ENCODE peak calls at places on chromosomes 11 and 22, in five cellular contexts. One of them, this sample, is unnamed. For H3K9me3 and H3K4me1, the result is how much of the 10 kb centered on the place peaks cover.

GRCh38 chr11:14179126-14179820 is 179.7 kb downstream of the RRAS2 start:
- DNase-seq in A549: no peak
- DNase-seq in tibial artery: no peak
- DNase-seq in esophagus squamous epithelium: no peak
- DNase-seq in neural progenitor cell: no peak
- DNase-seq in this sample: no peak

GRCh38 chr11:129258205-129258604 is 66.1 kb upstream of the ARHGAP32 start:
- DNase-seq in esophagus squamous epithelium: no peak
- DNase-seq in tibial artery: no peak
- DNase-seq in A549: no peak
- DNase-seq in neural progenitor cell: peak
- DNase-seq in this sample: no peak

GRCh38 chr22:41380993-41381328 is 781 bp upstream of the TEF start:
- DNase-seq in A549: peak
- DNase-seq in tibial artery: peak
- DNase-seq in neural progenitor cell: no peak
- DNase-seq in esophagus squamous epithelium: no peak
- DNase-seq in this sample: peak

GRCh38 chr11:8382436-8383053 is 118.9 kb upstream of the LMO1 start:
- DNase-seq in tibial artery: no peak
- DNase-seq in esophagus squamous epithelium: no peak
- DNase-seq in neural progenitor cell: no peak
- DNase-seq in A549: no peak
- DNase-seq in this sample: no peak

GRCh38 chr11:130050272-130050671 is 19.4 kb upstream of the APLP2 start:
- DNase-seq in neural progenitor cell: peak
- DNase-seq in esophagus squamous epithelium: no peak
- DNase-seq in tibial artery: no peak
- DNase-seq in A549: no peak
- DNase-seq in this sample: no peak

GRCh38 chr11:126333142-126333541 is 22.3 kb upstream of the ST3GAL4 start:
- DNase-seq in tibial artery: no peak
- DNase-seq in A549: no peak
- DNase-seq in neural progenitor cell: no peak
- DNase-seq in esophagus squamous epithelium: no peak
- DNase-seq in this sample: no peak

GRCh38 chr11:98561877-98562395 is 458.8 kb upstream of the CNTN5 start:
- DNase-seq in A549: no peak
- DNase-seq in tibial artery: no peak
- DNase-seq in esophagus squamous epithelium: no peak
- DNase-seq in neural progenitor cell: no peak
- DNase-seq in this sample: no peak

GRCh38 chr11:59141673-59142460 is 789 bp upstream of the FAM111A start:
- DNase-seq in neural progenitor cell: no peak
- DNase-seq in A549: no peak
- DNase-seq in tibial artery: no peak
- DNase-seq in esophagus squamous epithelium: no peak
- DNase-seq in this sample: no peak

GRCh38 chr11:121467965-121468364 is 15.2 kb upstream of the SORL1-AS1 start:
- DNase-seq in tibial artery: no peak
- DNase-seq in A549: no peak
- DNase-seq in esophagus squamous epithelium: no peak
- DNase-seq in neural progenitor cell: no peak
- DNase-seq in this sample: peak

GRCh38 chr11:45599161-45599943 is 66.1 kb downstream of the CHST1 start:
- DNase-seq in esophagus squamous epithelium: no peak
- DNase-seq in neural progenitor cell: no peak
- DNase-seq in tibial artery: no peak
- DNase-seq in A549: no peak
- DNase-seq in this sample: no peak

GRCh38 chr11:78221396-78222315 is 32.9 kb downstream of the USP35 start:
- DNase-seq in neural progenitor cell: no peak
- DNase-seq in tibial artery: no peak
- DNase-seq in A549: no peak
- DNase-seq in esophagus squamous epithelium: no peak
- DNase-seq in this sample: no peak

GRCh38 chr11:15926071-15926470 is 430.3 kb downstream of the SOX6 start:
- DNase-seq in A549: no peak
- DNase-seq in neural progenitor cell: no peak
- DNase-seq in esophagus squamous epithelium: no peak
- DNase-seq in tibial artery: no peak
- DNase-seq in this sample: no peak

GRCh38 chr11:18235394-18235926 is 1.1 kb downstream of the SAA4 start:
- DNase-seq in esophagus squamous epithelium: no peak
- DNase-seq in neural progenitor cell: peak
- DNase-seq in tibial artery: no peak
- DNase-seq in A549: no peak
- DNase-seq in this sample: no peak

GRCh38 chr11:6932150-6932549 is 5.9 kb downstream of the ZNF215 start:
- DNase-seq in esophagus squamous epithelium: no peak
- DNase-seq in tibial artery: no peak
- DNase-seq in neural progenitor cell: no peak
- DNase-seq in A549: no peak
- DNase-seq in this sample: no peak
- H3K9me3 ChIP-seq in esophagus squamous epithelium: under half
- H3K9me3 ChIP-seq in tibial artery: under half
- H3K9me3 ChIP-seq in neural progenitor cell: under half
- H3K9me3 ChIP-seq in A549: under half
- H3K9me3 ChIP-seq in this sample: under half

GRCh38 chr11:12182650-12183511 is 72.5 kb downstream of the MICAL2 start:
- DNase-seq in neural progenitor cell: no peak
- DNase-seq in A549: peak
- DNase-seq in esophagus squamous epithelium: no peak
- DNase-seq in tibial artery: no peak
- DNase-seq in this sample: peak
- H3K4me1 ChIP-seq in neural progenitor cell: under half
- H3K4me1 ChIP-seq in A549: half or more
- H3K4me1 ChIP-seq in esophagus squamous epithelium: under half
- H3K4me1 ChIP-seq in tibial artery: under half
- H3K4me1 ChIP-seq in this sample: under half

GRCh38 chr11:69984457-69985261 is 93.5 kb upstream of the ANO1 start:
- DNase-seq in neural progenitor cell: peak
- DNase-seq in esophagus squamous epithelium: no peak
- DNase-seq in A549: no peak
- DNase-seq in tibial artery: no peak
- DNase-seq in this sample: no peak

GRCh38 chr11:69983571-69983877 is 94.6 kb upstream of the ANO1 start:
- DNase-seq in tibial artery: no peak
- DNase-seq in A549: no peak
- DNase-seq in esophagus squamous epithelium: no peak
- DNase-seq in neural progenitor cell: no peak
- DNase-seq in this sample: no peak

GRCh38 chr11:69982675-69983570 is 95.2 kb upstream of the ANO1 start:
- DNase-seq in esophagus squamous epithelium: no peak
- DNase-seq in A549: no peak
- DNase-seq in tibial artery: no peak
- DNase-seq in neural progenitor cell: no peak
- DNase-seq in this sample: no peak

GRCh38 chr11:69985331-69985653 is 92.8 kb upstream of the ANO1 start:
- DNase-seq in tibial artery: no peak
- DNase-seq in esophagus squamous epithelium: no peak
- DNase-seq in neural progenitor cell: no peak
- DNase-seq in A549: no peak
- DNase-seq in this sample: no peak

DNA sequence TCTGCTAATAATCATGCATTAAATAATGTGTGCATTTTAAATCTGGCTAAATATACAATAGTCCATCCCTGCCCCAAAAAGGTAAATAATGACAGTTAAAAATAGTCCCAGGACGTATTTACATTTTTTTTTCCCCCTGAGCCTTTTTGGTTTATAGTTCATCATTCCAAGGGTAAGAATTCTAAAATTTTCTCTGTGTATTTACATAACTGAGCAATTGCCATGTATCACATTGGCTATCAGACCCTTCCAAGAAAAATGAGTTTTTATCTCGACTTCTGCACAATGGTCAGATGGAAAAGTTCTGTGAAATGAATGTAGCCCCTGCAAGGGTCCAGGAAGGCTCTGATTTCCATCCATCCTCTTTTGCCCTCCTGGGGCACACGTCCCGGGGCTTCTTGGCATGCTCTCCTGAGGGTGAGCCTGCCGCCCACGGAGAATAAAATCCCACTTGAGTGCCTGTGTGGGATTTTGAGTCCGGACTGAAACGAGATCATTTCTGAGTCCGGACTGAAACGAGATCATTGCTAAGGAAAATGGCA is 94.1 kb upstream of the ANO1 start:
- DNase-seq in esophagus squamous epithelium: no peak
- DNase-seq in tibial artery: no peak
- DNase-seq in neural progenitor cell: no peak
- DNase-seq in A549: no peak
- DNase-seq in this sample: no peak
- H3K27ac ChIP-seq in esophagus squamous epithelium: no peak
- H3K27ac ChIP-seq in tibial artery: peak
- H3K27ac ChIP-seq in neural progenitor cell: no peak
- H3K27ac ChIP-seq in A549: no peak
- H3K27ac ChIP-seq in this sample: no peak

GRCh38 chr22:47382164-47382890 is 619.9 kb downstream of the TBC1D22A start:
- DNase-seq in tibial artery: peak
- DNase-seq in A549: no peak
- DNase-seq in neural progenitor cell: no peak
- DNase-seq in esophagus squamous epithelium: no peak
- DNase-seq in this sample: no peak
- H3K9me3 ChIP-seq in tibial artery: under half
- H3K9me3 ChIP-seq in A549: under half
- H3K9me3 ChIP-seq in neural progenitor cell: under half
- H3K9me3 ChIP-seq in esophagus squamous epithelium: under half
- H3K9me3 ChIP-seq in this sample: under half

DNA sequence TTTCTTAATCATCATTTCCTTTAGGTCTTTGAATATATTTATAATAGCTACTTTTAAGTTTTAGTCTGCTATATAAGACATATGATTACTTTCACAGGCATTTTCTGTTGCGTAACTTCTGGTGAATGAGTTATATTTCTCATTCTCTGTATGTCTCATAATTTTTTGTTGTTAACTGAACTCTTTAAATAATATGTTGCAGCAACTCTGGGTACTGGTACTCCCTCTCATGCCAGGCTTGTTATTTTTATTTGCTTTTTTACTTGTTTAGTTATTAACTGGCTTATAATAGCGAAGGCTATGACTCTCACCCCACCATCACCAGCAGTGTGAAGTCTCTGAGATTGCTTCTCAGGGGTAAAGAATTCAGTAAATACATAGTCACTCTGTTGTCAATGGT is 524.2 kb upstream of the CHORDC1 start:
- DNase-seq in neural progenitor cell: no peak
- DNase-seq in tibial artery: no peak
- DNase-seq in A549: peak
- DNase-seq in esophagus squamous epithelium: no peak
- DNase-seq in this sample: no peak
- H3K4me1 ChIP-seq in neural progenitor cell: under half
- H3K4me1 ChIP-seq in tibial artery: under half
- H3K4me1 ChIP-seq in A549: under half
- H3K4me1 ChIP-seq in esophagus squamous epithelium: under half
- H3K4me1 ChIP-seq in this sample: under half